ENCODE peak calls at places on chromosome 2, in five cellular contexts. Q is erythroblast, T is NB4, A is SK-N-SH, W is tibial nerve. R is an unnamed sample.

GRCh38 chr2:175690113-175690716 is 311.9 kb downstream of the LNPK start:
- DNase-seq in Q (peak), T (peak), A (peak), W (peak), R (no peak)

GRCh38 chr2:161312996-161313395 is 4.8 kb downstream of the PSMD14 start:
- DNase-seq in Q (peak), T (no peak), A (no peak), W (no peak), R (no peak)

GRCh38 chr2:207014424-207014823 is 75.1 kb downstream of the CPO start:
- DNase-seq in Q (no peak), T (no peak), A (no peak), W (no peak), R (no peak)

GRCh38 chr2:46704593-46704992 is 211.0 kb downstream of the MCFD2 start:
- DNase-seq in Q (no peak), T (no peak), A (no peak), W (no peak), R (no peak)

GRCh38 chr2:224417361-224417729 is 15.4 kb upstream of the FAM124B start:
- DNase-seq in Q (no peak), T (no peak), A (no peak), W (no peak), R (no peak)

GRCh38 chr2:7133521-7133920 is 216.3 kb downstream of the RNF144A start:
- DNase-seq in Q (no peak), T (peak), A (peak), W (no peak), R (no peak)

GRCh38 chr2:237120956-237121720 is 35.4 kb downstream of the COPS8 start:
- DNase-seq in Q (no peak), T (no peak), A (no peak), W (no peak), R (no peak)

GRCh38 chr2:232568161-232568560 is 17.7 kb downstream of the EIF4E2 start:
- DNase-seq in Q (peak), T (peak), A (no peak), W (no peak), R (no peak)

GRCh38 chr2:62573137-62573731 is 67.2 kb upstream of the TMEM17 start:
- DNase-seq in Q (no peak), T (no peak), A (no peak), W (no peak), R (no peak)

GRCh38 chr2:230868151-230868946 is 3.6 kb downstream of the ITM2C start:
- DNase-seq in Q (no peak), T (no peak), A (peak), W (no peak), R (no peak)

GRCh38 chr2:106127282-106127771 is 66.8 kb downstream of the UXS1 start:
- DNase-seq in Q (no peak), T (no peak), A (no peak), W (no peak), R (no peak)

GRCh38 chr2:214484239-214484638 is 73.4 kb downstream of the VWC2L start:
- DNase-seq in Q (no peak), T (no peak), A (no peak), W (no peak), R (no peak)

GRCh38 chr2:195710407-195710806 is 53.4 kb downstream of the SLC39A10 start:
- DNase-seq in Q (no peak), T (no peak), A (no peak), W (no peak), R (no peak)

GRCh38 chr2:146108993-146109392 is 1589.1 kb upstream of the ZEB2 start:
- DNase-seq in Q (no peak), T (no peak), A (no peak), W (no peak), R (no peak)

GRCh38 chr2:85549826-85550225 is 10.9 kb downstream of the MAT2A start:
- DNase-seq in Q (no peak), T (no peak), A (no peak), W (no peak), R (no peak)

GRCh38 chr2:223626713-223627112 is 24.6 kb upstream of the SCG2 start:
- DNase-seq in Q (no peak), T (no peak), A (no peak), W (no peak), R (no peak)

GRCh38 chr2:241821460-241822263 is 12.7 kb downstream of the NEU4 start:
- DNase-seq in Q (no peak), T (no peak), A (no peak), W (no peak), R (no peak)

GRCh38 chr2:9753665-9754531 is 89.4 kb upstream of the TAF1B start:
- DNase-seq in Q (no peak), T (no peak), A (no peak), W (no peak), R (peak)

GRCh38 chr2:58047969-58048368 is 1.4 kb downstream of the VRK2 start:
- DNase-seq in Q (peak), T (no peak), A (no peak), W (no peak), R (no peak)

GRCh38 chr2:127386246-127386645 is 1.5 kb downstream of the MAP3K2 start:
- DNase-seq in Q (no peak), T (peak), A (no peak), W (no peak), R (no peak)

GRCh38 chr2:142974288-142975024 is 97.0 kb downstream of the KYNU start:
- DNase-seq in Q (no peak), T (peak), A (no peak), W (no peak), R (no peak)

GRCh38 chr2:16852651-16853050 is 187.0 kb upstream of the CYRIA start:
- DNase-seq in Q (no peak), T (no peak), A (no peak), W (no peak), R (no peak)

GRCh38 chr2:201900362-201900761 is 94.0 kb downstream of the CDK15 start:
- DNase-seq in Q (no peak), T (peak), A (no peak), W (no peak), R (no peak)

R was measured in stimulated activated naive CD4-positive, alpha-beta T cell treated with Interleukin-2 at 50 U/mL for 16 hours.